ENCODE peak calls at places on chromosomes 6 and 20, in nine cellular contexts. V is choroid plexus epithelial cell; R is T-cell; I is left lung; A is MCF 10A; W is GM04504; S is SJSA1; K is stimulated activated naive CD8-positive, alpha-beta T cell treated with anti-CD3 and anti-CD28 coated beads, Interleukin-15, amount 100 ng/mL, for 72 hours; M is CMK. E is an unnamed sample.
A peak's percentile ranks its signal among the peaks of the same experiment; 100 is the strongest.

GRCh38 chr20:60117040-60117439 is 158.8 kb downstream of the CDH26 start:
- DNase-seq in V (peak; percentile 3), W (peak; percentile 32), A (no peak), S (no peak), K (no peak), I (no peak), M (no peak), R (no peak), E (no peak)

GRCh38 chr6:132669690-132670291 is 10.8 kb upstream of the TAAR1 start:
- DNase-seq in M (no peak), V (peak; percentile 72), W (no peak), K (no peak), S (no peak), R (no peak), A (peak; percentile 51), I (no peak), E (no peak)

GRCh38 chr20:61056136-61056535 is 195.9 kb upstream of the CDH4 start:
- DNase-seq in M (no peak), S (peak; percentile 24), K (no peak), V (no peak), A (no peak), R (no peak), I (no peak), W (no peak), E (peak; percentile 36)

GRCh38 chr6:159594750-159595117 is 98.3 kb downstream of the SOD2 start:
- DNase-seq in R (no peak), V (peak; percentile 69), W (peak; percentile 47), S (no peak), K (no peak), I (no peak), A (peak; percentile 73), M (no peak), E (no peak)

GRCh38 chr6:29107758-29108157 is at the start of gene OR2J3:
- DNase-seq in W (no peak), S (no peak), V (no peak), A (peak; percentile 3), R (no peak), M (no peak), I (no peak), K (no peak), E (no peak)

GRCh38 chr20:45904583-45905504 is 7.1 kb downstream of the PLTP start:
- DNase-seq in K (no peak), A (no peak), W (no peak), V (no peak), M (no peak), I (peak; percentile 40), R (no peak), S (no peak), E (no peak)

GRCh38 chr6:111119550-111120329 is 32.4 kb downstream of the SLC16A10 start:
- DNase-seq in I (no peak), K (no peak), S (no peak), V (peak; percentile 34), R (no peak), W (no peak), A (no peak), M (no peak), E (no peak)

GRCh38 chr6:139568956-139569538 is 194.6 kb upstream of the CITED2 start:
- DNase-seq in I (no peak), K (no peak), A (peak; percentile 59), R (no peak), S (no peak), W (peak; percentile 57), M (no peak), V (peak; percentile 93), E (no peak)

GRCh38 chr6:43192911-43193310 is 10.9 kb downstream of the CUL9 start:
- DNase-seq in W (no peak), R (no peak), M (no peak), A (no peak), S (no peak), V (no peak), I (no peak), K (no peak), E (no peak)

GRCh38 chr6:788058-788457 is 95.1 kb upstream of the EXOC2 start:
- DNase-seq in V (no peak), S (no peak), A (no peak), R (no peak), I (no peak), K (peak; percentile 56), M (no peak), W (no peak), E (no peak)

GRCh38 chr20:47354710-47355488 is 1.6 kb downstream of the ZMYND8 start:
- DNase-seq in W (no peak), A (peak; percentile 36), R (no peak), M (no peak), I (no peak), S (no peak), K (peak; percentile 17), V (peak; percentile 80), E (no peak)

GRCh38 chr20:25574411-25574810 is 10.9 kb downstream of the NINL start:
- DNase-seq in M (no peak), S (no peak), K (no peak), V (peak; percentile 79), I (no peak), W (peak; percentile 7), R (no peak), A (peak; percentile 54), E (no peak)

GRCh38 chr6:139390447-139390846 is 16.0 kb upstream of the CITED2 start:
- DNase-seq in S (no peak), I (no peak), K (no peak), M (no peak), V (no peak), R (no peak), A (no peak), W (no peak), E (no peak)

GRCh38 chr6:11711994-11712698 is 66.5 kb downstream of the ADTRP start:
- DNase-seq in I (no peak), S (no peak), A (no peak), M (no peak), V (no peak), R (no peak), K (peak; percentile 49), W (no peak), E (no peak)

GRCh38 chr20:46767127-46767761 is 57.8 kb downstream of the SLC2A10 start:
- DNase-seq in I (no peak), V (peak; percentile 64), R (no peak), S (no peak), K (no peak), W (no peak), A (peak; percentile 72), M (peak; percentile 21), E (no peak)

GRCh38 chr20:35954907-35955251 is 577 bp upstream of the SCAND1 start:
- DNase-seq in A (peak; percentile 36), I (no peak), R (no peak), S (no peak), W (no peak), V (peak; percentile 53), K (peak; percentile 65), M (no peak), E (no peak)

GRCh38 chr20:4289875-4290274 is 274.5 kb upstream of the RNF24 start:
- DNase-seq in R (no peak), S (no peak), V (no peak), I (no peak), K (no peak), W (no peak), M (no peak), A (peak; percentile 15), E (no peak)

GRCh38 chr20:10513931-10514575 is 78.9 kb downstream of the SLX4IP start:
- DNase-seq in A (peak; percentile 41), M (no peak), V (peak; percentile 55), K (no peak), S (no peak), I (no peak), R (no peak), W (no peak), E (no peak)

GRCh38 chr6:22448311-22448711 is 121.1 kb upstream of the HDGFL1 start:
- DNase-seq in V (peak; percentile 91), R (no peak), S (peak; percentile 69), I (no peak), W (no peak), A (no peak), K (no peak), M (no peak), E (no peak)

GRCh38 chr20:60031107-60031506 is 72.9 kb downstream of the CDH26 start:
- DNase-seq in A (no peak), K (no peak), I (no peak), W (no peak), M (no peak), R (no peak), V (no peak), S (no peak), E (no peak)